ENCODE peak calls at places on chromosomes 13 and 19, in seven cellular contexts. J is CD4-positive, alpha-beta memory T cell; Q is heart right ventricle; X is lung; S is Peyer's patch; L is thoracic aorta; A is neural progenitor cell. R is an unnamed sample. For H3K4me1, the result is how much of the 10 kb centered on the place peaks cover.

GRCh38 chr13:99312493-99312883 is 5.3 kb upstream of the GPR183 start:
- DNase-seq in J (no peak), Q (peak), X (peak), S (peak), L (no peak), A (no peak), R (peak)

GRCh38 chr13:46051958-46052313 is 610 bp downstream of the ZC3H13 start:
- DNase-seq in J (no peak), Q (no peak), X (no peak), S (no peak), L (no peak), A (no peak), R (no peak)

GRCh38 chr19:58477130-58477529 is 978 bp downstream of the ZNF446 start:
- DNase-seq in J (no peak), Q (no peak), X (no peak), S (no peak), L (no peak), A (no peak), R (no peak)

GRCh38 chr13:77002590-77003190 is 10.8 kb downstream of the CLN5 start:
- DNase-seq in J (peak), Q (no peak), X (no peak), S (no peak), L (no peak), A (peak), R (no peak)

GRCh38 chr13:110116072-110116487 is 190.9 kb downstream of the COL4A1 start:
- DNase-seq in J (peak), Q (peak), X (peak), S (peak), L (no peak), A (peak), R (peak)

GRCh38 chr19:48997972-48998371 is 4.3 kb downstream of the RUVBL2 start:
- DNase-seq in J (peak), Q (no peak), X (no peak), S (peak), L (no peak), A (peak), R (no peak)

GRCh38 chr13:49759503-49759902 is 33.0 kb downstream of the KPNA3 start:
- DNase-seq in J (peak), Q (no peak), X (no peak), S (no peak), L (no peak), A (no peak), R (no peak)

GRCh38 chr13:20825476-20825875 is 51.7 kb upstream of the EEF1AKMT1 start:
- DNase-seq in J (no peak), Q (no peak), X (no peak), S (no peak), L (no peak), A (no peak), R (no peak)

GRCh38 chr19:3068071-3068470 is 5.8 kb upstream of the TLE5 start:
- DNase-seq in J (no peak), Q (no peak), X (no peak), S (no peak), L (no peak), A (no peak), R (peak)

GRCh38 chr19:40721936-40722661 is 5.2 kb downstream of the ITPKC start:
- DNase-seq in J (no peak), Q (no peak), X (no peak), S (no peak), L (no peak), A (no peak), R (no peak)

GRCh38 chr13:50668044-50668443 is 175.4 kb downstream of the DLEU7 start:
- DNase-seq in J (no peak), Q (no peak), X (no peak), S (no peak), L (no peak), A (no peak), R (no peak)

GRCh38 chr13:46992383-46992952 is 95.6 kb upstream of the HTR2A start:
- DNase-seq in J (no peak), Q (no peak), X (no peak), S (no peak), L (no peak), A (peak), R (no peak)

GRCh38 chr13:111561091-111561778 is 240.8 kb downstream of the TEX29 start:
- DNase-seq in J (no peak), Q (no peak), X (no peak), S (no peak), L (no peak), A (no peak), R (no peak)

GRCh38 chr13:97879646-97880297 is 73.7 kb upstream of the IPO5 start:
- DNase-seq in J (no peak), Q (no peak), X (no peak), S (no peak), L (no peak), A (no peak), R (no peak)

GRCh38 chr13:83221256-83221655 is 661.0 kb downstream of the SLITRK1 start:
- DNase-seq in J (no peak), Q (no peak), X (no peak), S (no peak), L (no peak), A (no peak), R (no peak)

GRCh38 chr13:83221813-83222241 is 660.4 kb downstream of the SLITRK1 start:
- DNase-seq in J (no peak), Q (no peak), X (no peak), S (no peak), L (no peak), A (no peak), R (no peak)

GRCh38 chr13:83216521-83217245 is 665.6 kb downstream of the SLITRK1 start:
- DNase-seq in J (no peak), Q (no peak), X (no peak), S (no peak), L (no peak), A (no peak), R (no peak)

GRCh38 chr13:83220241-83220640 is 662.0 kb downstream of the SLITRK1 start:
- DNase-seq in J (no peak), Q (no peak), X (no peak), S (no peak), L (no peak), A (no peak), R (no peak)

DNA sequence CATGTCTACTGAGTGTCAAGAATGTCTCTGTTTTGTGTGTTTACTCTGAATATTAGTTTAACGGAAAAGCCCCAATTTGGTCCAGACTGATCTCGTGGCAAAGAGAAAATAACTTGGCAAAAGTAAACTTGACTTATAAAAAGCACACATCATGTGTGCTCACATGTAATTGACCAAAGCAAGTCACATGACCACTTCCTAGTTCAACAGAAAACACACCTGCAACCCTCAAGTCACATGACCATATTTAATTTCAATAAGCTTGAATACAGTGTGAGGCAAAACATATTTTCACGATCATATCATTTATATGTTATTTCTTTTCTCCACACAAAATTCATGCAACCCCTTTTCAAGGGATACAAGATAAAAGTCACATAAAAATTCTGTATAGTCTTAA is 662.4 kb downstream of the SLITRK1 start:
- DNase-seq in J (no peak), Q (no peak), X (no peak), S (no peak), L (no peak), A (no peak), R (no peak)
- H3K4me1 ChIP-seq in J (under half), Q (under half), X (under half), S (under half), L (under half), A (under half), R (under half)

GRCh38 chr19:39582891-39583625 is 19.3 kb upstream of the LGALS13 start:
- DNase-seq in J (no peak), Q (no peak), X (no peak), S (no peak), L (no peak), A (no peak), R (no peak)

GRCh38 chr19:39590265-39590664 is 12.1 kb upstream of the LGALS13 start:
- DNase-seq in J (no peak), Q (no peak), X (no peak), S (no peak), L (no peak), A (peak), R (no peak)

GRCh38 chr19:39592381-39592780 is 9.9 kb upstream of the LGALS13 start:
- DNase-seq in J (no peak), Q (no peak), X (no peak), S (no peak), L (no peak), A (no peak), R (no peak)

GRCh38 chr19:39587496-39587895 is 14.8 kb upstream of the LGALS13 start:
- DNase-seq in J (no peak), Q (no peak), X (no peak), S (no peak), L (no peak), A (no peak), R (no peak)

DNA sequence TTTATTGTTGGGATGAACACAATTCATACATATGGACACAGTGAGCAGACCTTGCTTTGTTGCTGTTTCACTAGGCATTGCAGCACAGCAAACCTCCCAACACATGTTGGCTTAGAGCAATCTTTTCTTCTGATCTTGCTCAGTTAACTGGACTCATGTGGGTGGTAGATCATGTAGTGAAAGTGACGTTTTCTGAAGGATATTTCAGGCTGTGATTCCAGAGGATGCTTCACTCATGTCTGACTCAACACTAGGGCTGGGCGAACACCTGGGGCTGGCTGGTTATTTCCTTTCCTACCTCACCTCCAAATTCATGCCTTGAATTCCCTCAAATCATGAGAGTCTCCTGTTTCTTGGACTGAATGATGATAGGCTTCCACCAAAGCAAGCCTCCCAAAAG is 14.3 kb upstream of the LGALS13 start:
- DNase-seq in J (no peak), Q (no peak), X (no peak), S (no peak), L (no peak), A (no peak), R (no peak)
- H3K4me1 ChIP-seq in J (under half), Q (under half), X (under half), S (under half), L (under half), A (under half), R (under half)

GRCh38 chr19:1812426-1813196 is 535 bp upstream of the ATP8B3 start:
- DNase-seq in J (peak), Q (peak), X (peak), S (peak), L (peak), A (peak), R (peak)
- H3K4me1 ChIP-seq in J (under half), Q (under half), X (under half), S (under half), L (under half), A (under half), R (under half)

GRCh38 chr19:13017306-13018036 is 22.2 kb downstream of the NFIX start:
- DNase-seq in J (no peak), Q (no peak), X (no peak), S (no peak), L (no peak), A (no peak), R (no peak)
- H3K4me1 ChIP-seq in J (under half), Q (half or more), X (under half), S (under half), L (half or more), A (under half), R (half or more)